ENCODE peak calls at places on chromosomes 16 and 17, in five cellular contexts. One of them, this sample, is unnamed.

GRCh38 chr17:15301845-15302244 is 36.7 kb upstream of the PMP22 start:
- DNase-seq in A549: no peak
- DNase-seq in ascending aorta: no peak
- DNase-seq in pancreas: no peak
- DNase-seq in ovary: no peak
- DNase-seq in this sample: no peak

GRCh38 chr16:1474047-1474446 is 781 bp downstream of the CLCN7 start:
- DNase-seq in A549: no peak
- DNase-seq in ascending aorta: no peak
- DNase-seq in pancreas: no peak
- DNase-seq in ovary: no peak
- DNase-seq in this sample: no peak

GRCh38 chr17:73423159-73423715 is 111.4 kb upstream of the CDC42EP4 start:
- DNase-seq in A549: no peak
- DNase-seq in ascending aorta: no peak
- DNase-seq in pancreas: no peak
- DNase-seq in ovary: no peak
- DNase-seq in this sample: no peak

GRCh38 chr16:84088695-84089395 is 27.9 kb downstream of the MBTPS1 start:
- DNase-seq in A549: no peak
- DNase-seq in ascending aorta: no peak
- DNase-seq in pancreas: no peak
- DNase-seq in ovary: no peak
- DNase-seq in this sample: no peak

GRCh38 chr17:29622337-29623282 is at the start of gene CORO6:
- DNase-seq in A549: peak; percentile 75
- DNase-seq in ascending aorta: peak; percentile 75
- DNase-seq in pancreas: peak; percentile 19
- DNase-seq in ovary: peak; percentile 69
- DNase-seq in this sample: no peak

GRCh38 chr16:81472391-81472790 is 27.8 kb downstream of the CMIP start:
- DNase-seq in A549: no peak
- DNase-seq in ascending aorta: no peak
- DNase-seq in pancreas: no peak
- DNase-seq in ovary: no peak
- DNase-seq in this sample: no peak

GRCh38 chr17:18093616-18094408 is 6.1 kb downstream of the DRG2 start:
- DNase-seq in A549: peak; percentile 63
- DNase-seq in ascending aorta: no peak
- DNase-seq in pancreas: no peak
- DNase-seq in ovary: no peak
- DNase-seq in this sample: no peak

GRCh38 chr17:65896889-65897288 is 295.0 kb downstream of the CEP112 start:
- DNase-seq in A549: no peak
- DNase-seq in ascending aorta: no peak
- DNase-seq in pancreas: no peak
- DNase-seq in ovary: no peak
- DNase-seq in this sample: no peak

GRCh38 chr17:83203073-83203471 is 123.7 kb downstream of the METRNL start:
- DNase-seq in A549: no peak
- DNase-seq in ascending aorta: peak; percentile 93
- DNase-seq in pancreas: no peak
- DNase-seq in ovary: peak; percentile 13
- DNase-seq in this sample: no peak

GRCh38 chr16:21989141-21989540 is 11.8 kb downstream of the PDZD9 start:
- DNase-seq in A549: no peak
- DNase-seq in ascending aorta: no peak
- DNase-seq in pancreas: no peak
- DNase-seq in ovary: no peak
- DNase-seq in this sample: no peak

GRCh38 chr16:57591086-57591869 is 37.2 kb upstream of the ADGRG1 start:
- DNase-seq in A549: peak; percentile 90
- DNase-seq in ascending aorta: peak; percentile 81
- DNase-seq in pancreas: peak; percentile 59
- DNase-seq in ovary: peak; percentile 48
- DNase-seq in this sample: no peak

GRCh38 chr16:89696598-89697128 is 4.8 kb downstream of the SPATA2L start:
- DNase-seq in A549: no peak
- DNase-seq in ascending aorta: no peak
- DNase-seq in pancreas: no peak
- DNase-seq in ovary: peak; percentile 21
- DNase-seq in this sample: no peak

DNA sequence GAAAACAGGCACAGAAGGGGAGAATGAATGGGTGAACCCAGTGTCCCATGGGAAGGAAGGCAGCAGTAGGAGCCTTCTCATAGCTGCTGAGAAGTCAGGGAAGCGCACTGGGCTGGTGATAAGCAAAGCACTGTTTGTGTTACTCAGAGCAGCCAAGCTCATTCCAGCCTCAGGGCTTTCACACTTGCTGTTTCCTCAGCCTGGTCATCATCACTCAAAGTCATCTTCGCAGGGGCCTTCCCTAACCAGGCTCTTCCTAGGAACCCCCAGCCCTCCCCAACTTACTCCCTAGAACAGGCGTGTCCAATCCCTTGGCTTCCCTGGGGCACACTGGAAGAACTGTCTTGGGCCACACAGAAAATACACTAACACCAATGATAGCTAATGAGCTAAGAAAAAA is 32.1 kb upstream of the LONP2 start:
- DNase-seq in A549: no peak
- DNase-seq in ascending aorta: no peak
- DNase-seq in pancreas: no peak
- DNase-seq in ovary: no peak
- DNase-seq in this sample: no peak
- H3K4me1 ChIP-seq in A549: no peaks in the 10 kb centered on the region
- H3K4me1 ChIP-seq in ascending aorta: no peaks in the 10 kb centered on the region
- H3K4me1 ChIP-seq in pancreas: no peaks in the 10 kb centered on the region
- H3K4me1 ChIP-seq in ovary: no peaks in the 10 kb centered on the region
- H3K4me1 ChIP-seq in this sample: no peaks in the 10 kb centered on the region

DNA sequence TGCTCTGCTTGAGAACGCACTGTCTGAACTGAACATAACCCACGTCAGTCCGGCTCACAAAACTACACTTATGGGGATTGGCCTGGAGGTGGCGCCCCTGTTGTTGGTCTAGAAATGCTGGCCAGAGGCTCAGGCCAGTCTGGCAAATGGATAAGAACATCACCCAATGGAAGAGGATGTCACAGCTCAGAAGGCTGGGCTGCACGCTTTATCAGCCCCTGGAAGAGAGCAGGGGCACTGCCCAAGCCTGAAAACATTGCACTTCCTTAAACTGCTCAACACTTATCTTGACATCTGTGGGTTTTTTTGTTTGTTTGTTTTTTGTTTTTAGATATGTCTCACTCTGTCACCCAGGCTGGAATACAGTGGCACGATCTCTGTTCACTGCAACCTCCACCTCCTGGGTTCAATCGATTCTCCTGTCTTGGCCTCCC is 24.8 kb upstream of the BPTF start:
- DNase-seq in A549: peak; percentile 80
- DNase-seq in ascending aorta: peak; percentile 80
- DNase-seq in pancreas: peak; percentile 54
- DNase-seq in ovary: no peak
- DNase-seq in this sample: no peak
- TF ChIP-seq CTCF in A549: peak; percentile 71
- TF ChIP-seq CTCF in ascending aorta: peak; percentile 38
- TF ChIP-seq CTCF in pancreas: peak; percentile 20
- TF ChIP-seq CTCF in ovary: no peak
- TF ChIP-seq CTCF in this sample: peak; percentile 57

GRCh38 chr17:50546701-50547034 is 306 bp upstream of the SPATA20 start:
- DNase-seq in A549: no peak
- DNase-seq in ascending aorta: no peak
- DNase-seq in pancreas: no peak
- DNase-seq in ovary: no peak
- DNase-seq in this sample: no peak
- H3K27ac ChIP-seq in A549: peak overlapping the region; percentile 98
- H3K27ac ChIP-seq in ascending aorta: no peak overlapping the region
- H3K27ac ChIP-seq in pancreas: no peak overlapping the region
- H3K27ac ChIP-seq in ovary: no peak overlapping the region
- H3K27ac ChIP-seq in this sample: peak overlapping the region; percentile 81

GRCh38 chr16:68084504-68085258 is 489 bp upstream of the NFATC3 start:
- DNase-seq in A549: peak; percentile 92
- DNase-seq in ascending aorta: peak; percentile 95
- DNase-seq in pancreas: peak; percentile 67
- DNase-seq in ovary: peak; percentile 87
- DNase-seq in this sample: peak; percentile 54

GRCh38 chr16:68083239-68083781 is 1.9 kb upstream of the NFATC3 start:
- DNase-seq in A549: no peak
- DNase-seq in ascending aorta: no peak
- DNase-seq in pancreas: no peak
- DNase-seq in ovary: no peak
- DNase-seq in this sample: no peak

GRCh38 chr16:68083861-68084503 is 1.2 kb upstream of the NFATC3 start:
- DNase-seq in A549: no peak
- DNase-seq in ascending aorta: no peak
- DNase-seq in pancreas: no peak
- DNase-seq in ovary: peak; percentile 62
- DNase-seq in this sample: peak; percentile 49

GRCh38 chr16:68081796-68082567 is 3.2 kb upstream of the NFATC3 start:
- DNase-seq in A549: no peak
- DNase-seq in ascending aorta: no peak
- DNase-seq in pancreas: no peak
- DNase-seq in ovary: no peak
- DNase-seq in this sample: no peak

GRCh38 chr16:68082596-68083238 is 2.5 kb upstream of the NFATC3 start:
- DNase-seq in A549: no peak
- DNase-seq in ascending aorta: no peak
- DNase-seq in pancreas: no peak
- DNase-seq in ovary: no peak
- DNase-seq in this sample: no peak
- H3K4me1 ChIP-seq in A549: peaks cover 19% of the 10 kb centered on the region
- H3K4me1 ChIP-seq in ascending aorta: peaks cover 7% of the 10 kb centered on the region
- H3K4me1 ChIP-seq in pancreas: peaks cover 18% of the 10 kb centered on the region
- H3K4me1 ChIP-seq in ovary: peaks cover 13% of the 10 kb centered on the region
- H3K4me1 ChIP-seq in this sample: peaks cover 46% of the 10 kb centered on the region

GRCh38 chr16:85979605-85980004 is 80.6 kb downstream of the IRF8 start:
- DNase-seq in A549: no peak
- DNase-seq in ascending aorta: no peak
- DNase-seq in pancreas: no peak
- DNase-seq in ovary: no peak
- DNase-seq in this sample: no peak
- TF ChIP-seq CTCF in A549: no peak
- TF ChIP-seq CTCF in ascending aorta: no peak
- TF ChIP-seq CTCF in pancreas: no peak
- TF ChIP-seq CTCF in ovary: no peak
- TF ChIP-seq CTCF in this sample: no peak

DNA sequence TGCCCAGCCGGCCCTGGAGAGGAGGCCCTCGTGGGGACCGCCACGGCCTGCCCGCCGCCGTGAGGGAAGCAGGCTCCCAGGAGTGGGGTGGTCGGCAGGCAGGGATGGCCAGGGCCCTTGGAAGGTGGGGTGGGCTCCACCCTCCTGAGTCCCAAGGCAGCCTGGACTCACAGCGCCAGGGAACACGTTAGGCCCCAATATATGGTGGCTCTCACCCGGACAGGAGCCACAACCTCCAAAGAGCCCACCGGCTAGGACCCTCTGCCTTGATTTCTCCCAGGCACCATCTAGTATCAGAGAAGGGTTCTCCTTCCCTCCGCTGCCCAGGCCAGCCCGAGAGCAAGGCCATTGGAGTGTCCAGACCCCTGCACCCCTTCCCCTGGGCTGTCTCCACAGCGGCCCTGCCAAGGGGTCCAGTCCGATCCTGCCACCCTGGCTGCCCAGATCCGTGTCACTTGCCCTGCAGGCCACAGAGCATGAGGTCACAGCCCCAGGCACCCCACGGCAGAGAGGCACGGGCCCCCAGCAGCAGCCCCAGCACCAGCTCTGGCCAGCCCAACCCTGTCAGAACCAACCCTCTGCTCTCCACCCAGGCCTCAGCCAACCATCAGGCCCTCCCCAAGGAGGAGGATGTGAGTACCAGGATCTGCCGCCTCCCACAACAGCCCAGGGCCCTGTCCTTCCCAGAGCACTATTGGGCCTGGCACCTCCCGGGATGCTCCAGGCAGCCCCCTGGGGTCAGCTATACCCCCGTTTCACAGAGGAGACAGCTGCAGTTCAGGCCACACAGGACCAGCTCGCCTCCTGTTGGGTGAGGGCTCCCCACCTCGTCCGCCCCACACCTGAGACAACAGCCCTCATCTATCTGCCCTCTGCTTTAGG is 1.1 kb upstream of the AXIN1 start:
- DNase-seq in A549: no peak
- DNase-seq in ascending aorta: no peak
- DNase-seq in pancreas: peak; percentile 37
- DNase-seq in ovary: peak; percentile 62
- DNase-seq in this sample: no peak
- H3K27ac ChIP-seq in A549: peak overlapping the region; percentile 49
- H3K27ac ChIP-seq in ascending aorta: peak overlapping the region; percentile 70
- H3K27ac ChIP-seq in pancreas: peak overlapping the region; percentile 28
- H3K27ac ChIP-seq in ovary: peak overlapping the region; percentile 51
- H3K27ac ChIP-seq in this sample: peak overlapping the region; percentile 89

DNA sequence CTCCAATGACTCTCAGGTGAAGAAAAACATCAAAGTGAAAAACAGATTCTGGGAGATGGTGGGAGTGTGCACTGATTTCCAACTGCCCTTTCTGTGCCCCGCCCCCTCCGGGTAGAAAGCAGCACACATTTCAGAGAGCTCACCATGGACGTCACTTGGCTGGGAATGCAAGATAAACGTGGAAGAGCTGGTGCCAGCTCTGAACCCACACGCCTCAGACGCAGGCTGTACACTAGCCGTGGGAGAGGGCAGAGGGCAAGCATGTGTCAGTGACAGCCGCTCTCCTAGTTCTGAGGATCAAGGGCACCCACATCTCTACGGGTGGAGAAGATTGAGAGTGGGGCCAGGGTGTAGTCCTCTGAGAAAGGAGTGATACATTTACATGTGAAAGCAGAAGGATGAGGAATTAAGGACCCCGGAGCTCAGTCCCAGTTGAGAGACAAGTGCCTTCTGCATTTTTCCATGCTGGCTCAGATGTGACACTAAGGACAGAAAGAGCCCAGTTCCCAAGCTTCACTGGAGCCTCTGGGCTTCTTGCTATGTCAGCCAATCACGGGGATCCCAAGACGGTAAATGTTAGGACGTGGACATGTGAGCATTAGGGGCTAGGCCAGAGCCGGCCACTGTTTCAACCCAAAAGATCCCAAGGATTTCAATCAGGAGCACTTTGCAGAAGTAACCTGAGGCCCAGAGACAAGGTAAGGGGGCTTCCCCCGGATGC is 101.3 kb downstream of the ZFHX3 start:
- DNase-seq in A549: no peak
- DNase-seq in ascending aorta: peak; percentile 78
- DNase-seq in pancreas: peak; percentile 86
- DNase-seq in ovary: no peak
- DNase-seq in this sample: no peak
- H3K4me1 ChIP-seq in A549: no peaks in the 10 kb centered on the region
- H3K4me1 ChIP-seq in ascending aorta: peaks cover 3% of the 10 kb centered on the region
- H3K4me1 ChIP-seq in pancreas: peaks cover 36% of the 10 kb centered on the region
- H3K4me1 ChIP-seq in ovary: no peaks in the 10 kb centered on the region
- H3K4me1 ChIP-seq in this sample: peaks cover 5% of the 10 kb centered on the region

DNA sequence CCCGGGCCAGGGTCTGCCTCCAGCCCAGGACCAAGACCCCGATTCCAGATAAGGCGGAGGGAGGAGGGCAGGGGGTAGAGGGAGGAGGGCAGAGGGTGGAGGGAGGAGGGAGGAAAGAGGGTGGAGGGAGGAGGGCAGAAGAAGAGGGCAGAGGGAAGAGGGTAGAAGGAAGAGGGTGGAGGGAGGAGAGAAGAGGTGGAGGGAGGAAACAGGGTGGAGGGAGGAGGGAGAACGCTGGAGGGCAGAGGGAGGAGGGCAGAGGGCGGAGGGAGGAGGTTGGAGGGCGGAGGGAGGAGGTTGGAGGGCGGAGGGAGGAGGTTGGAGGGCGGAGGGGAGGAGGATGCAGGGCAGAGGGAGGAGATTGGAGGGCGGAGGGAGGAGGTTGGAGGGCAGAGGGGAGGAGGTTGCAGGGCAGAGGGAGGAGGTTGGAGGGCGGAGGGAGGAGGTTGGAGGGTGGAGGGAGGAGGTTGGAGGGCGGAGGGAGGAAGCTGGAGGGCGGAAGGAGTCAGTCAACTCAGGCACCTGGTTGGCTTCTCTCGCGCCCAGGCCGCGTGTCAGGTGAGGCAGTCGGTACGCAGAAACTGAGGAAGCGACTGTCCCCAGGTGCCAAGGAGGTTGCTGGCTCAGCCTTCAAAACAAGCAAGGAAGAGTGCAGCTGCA is 65.2 kb downstream of the KLHDC4 start:
- DNase-seq in A549: no peak
- DNase-seq in ascending aorta: no peak
- DNase-seq in pancreas: no peak
- DNase-seq in ovary: no peak
- DNase-seq in this sample: no peak
- TF ChIP-seq CTCF in A549: no peak
- TF ChIP-seq CTCF in ascending aorta: no peak
- TF ChIP-seq CTCF in pancreas: no peak
- TF ChIP-seq CTCF in ovary: no peak
- TF ChIP-seq CTCF in this sample: no peak

This sample was measured in esophagus squamous epithelium.